ENCODE peak calls at places on chromosome 15, in six cellular contexts. U, Q, E, F, K and S are unnamed samples.

GRCh38 chr15:36658321-36658720 is 78.9 kb downstream of the CDIN1 start:
- DNase-seq in U (no peak), Q (no peak), E (peak; percentile 33), F (no peak), K (no peak), S (no peak)

GRCh38 chr15:85997618-85998017 is 82.1 kb upstream of the AGBL1 start:
- DNase-seq in U (no peak), Q (no peak), E (no peak), F (no peak), K (no peak), S (no peak)

GRCh38 chr15:69403611-69404010 is 10.5 kb upstream of the KIF23 start:
- DNase-seq in U (no peak), Q (no peak), E (peak; percentile 88), F (no peak), K (no peak), S (peak; percentile 72)

GRCh38 chr15:31031471-31032064 is 40.1 kb upstream of the MTMR10 start:
- DNase-seq in U (no peak), Q (no peak), E (peak; percentile 62), F (no peak), K (no peak), S (no peak)

GRCh38 chr15:68608206-68608843 is 29.5 kb downstream of the CORO2B start:
- DNase-seq in U (no peak), Q (peak; percentile 18), E (peak; percentile 85), F (peak; percentile 50), K (peak; percentile 34), S (no peak)

GRCh38 chr15:73900129-73900712 is 26.0 kb upstream of the LOXL1 start:
- DNase-seq in U (no peak), Q (no peak), E (no peak), F (no peak), K (no peak), S (no peak)

GRCh38 chr15:88139936-88140335 is 116.6 kb downstream of the NTRK3 start:
- DNase-seq in U (no peak), Q (no peak), E (no peak), F (no peak), K (no peak), S (no peak)

GRCh38 chr15:33737687-33738606 is 230.3 kb upstream of the CHRM5 start:
- DNase-seq in U (peak; percentile 34), Q (peak; percentile 62), E (peak; percentile 41), F (peak; percentile 64), K (no peak), S (no peak)

GRCh38 chr15:89674526-89674925 is 4.6 kb downstream of the PLIN1 start:
- DNase-seq in U (no peak), Q (no peak), E (no peak), F (no peak), K (no peak), S (no peak)

GRCh38 chr15:51024735-51025453 is 69.8 kb downstream of the TNFAIP8L3 start:
- DNase-seq in U (no peak), Q (no peak), E (peak; percentile 19), F (no peak), K (no peak), S (no peak)

GRCh38 chr15:90091156-90091931 is 10.9 kb downstream of the IDH2 start:
- DNase-seq in U (no peak), Q (no peak), E (no peak), F (no peak), K (no peak), S (no peak)

GRCh38 chr15:41893422-41894250 is at the start of gene SPTBN5:
- DNase-seq in U (no peak), Q (no peak), E (no peak), F (no peak), K (peak; percentile 58), S (no peak)

GRCh38 chr15:67117356-67117755 is 52.0 kb downstream of the SMAD3 start:
- DNase-seq in U (no peak), Q (no peak), E (peak; percentile 73), F (no peak), K (no peak), S (no peak)

GRCh38 chr15:79846539-79846938 is 50.3 kb downstream of the MTHFS start:
- DNase-seq in U (no peak), Q (no peak), E (no peak), F (no peak), K (no peak), S (no peak)

GRCh38 chr15:73844356-73844755 is 29.0 kb upstream of the TBC1D21 start:
- DNase-seq in U (no peak), Q (no peak), E (peak; percentile 9), F (no peak), K (no peak), S (no peak)

GRCh38 chr15:50065264-50065663 is 53.8 kb downstream of the ATP8B4 start:
- DNase-seq in U (no peak), Q (no peak), E (no peak), F (no peak), K (no peak), S (no peak)

GRCh38 chr15:67077641-67078215 is 12.3 kb downstream of the SMAD3 start:
- DNase-seq in U (no peak), Q (no peak), E (no peak), F (no peak), K (no peak), S (no peak)

GRCh38 chr15:92637621-92638020 is 18.0 kb downstream of the FAM174B start:
- DNase-seq in U (peak; percentile 25), Q (no peak), E (no peak), F (no peak), K (peak; percentile 26), S (no peak)

GRCh38 chr15:43266834-43267233 is at the start of gene TGM5:
- DNase-seq in U (no peak), Q (no peak), E (no peak), F (peak; percentile 14), K (peak; percentile 87), S (no peak)

GRCh38 chr15:31474059-31474868 is 147.6 kb downstream of the KLF13 start:
- DNase-seq in U (peak; percentile 14), Q (no peak), E (no peak), F (no peak), K (no peak), S (no peak)

GRCh38 chr15:57897870-57898269 is 167.6 kb downstream of the ALDH1A2 start:
- DNase-seq in U (no peak), Q (no peak), E (peak; percentile 10), F (no peak), K (no peak), S (no peak)

GRCh38 chr15:74725845-74726773 is 781 bp upstream of the CYP1A1 start:
- DNase-seq in U (peak; percentile 52), Q (peak; percentile 58), E (no peak), F (peak; percentile 88), K (no peak), S (no peak)

GRCh38 chr15:68599560-68600071 is 20.8 kb downstream of the CORO2B start:
- DNase-seq in U (no peak), Q (peak; percentile 57), E (peak; percentile 81), F (peak; percentile 50), K (no peak), S (no peak)

DNA sequence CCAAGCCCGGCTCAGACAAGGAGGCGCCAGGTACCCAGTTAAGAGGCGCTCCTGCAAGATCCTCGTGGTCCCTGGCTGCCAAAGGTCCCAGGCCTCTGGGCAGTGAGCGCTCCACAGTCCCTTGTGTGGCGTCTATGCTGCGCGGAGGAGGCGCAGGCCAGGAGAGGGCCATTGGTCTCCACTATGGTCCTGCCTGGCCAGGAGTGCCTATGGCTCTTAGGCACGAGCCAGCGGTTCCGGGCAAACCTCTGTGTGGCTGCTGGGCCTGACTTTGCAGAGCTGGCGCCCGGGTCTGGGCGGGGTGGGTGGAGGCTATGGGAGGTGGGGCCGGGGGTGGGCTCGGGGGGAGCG is 660 bp upstream of the ADAMTSL3 start:
- DNase-seq in U (no peak), Q (no peak), E (no peak), F (no peak), K (no peak), S (no peak)
- H3K4me3 ChIP-seq in U (peak overlapping the region; percentile 62), Q (peak overlapping the region; percentile 41), E (no peak overlapping the region), F (no peak overlapping the region), K (peak overlapping the region; percentile 66), S (no peak overlapping the region)

GRCh38 chr15:65599677-65600076 is 11.3 kb downstream of the INTS14 start:
- DNase-seq in U (no peak), Q (no peak), E (no peak), F (no peak), K (no peak), S (no peak)

GRCh38 chr15:65598468-65598867 is 12.5 kb downstream of the INTS14 start:
- DNase-seq in U (no peak), Q (no peak), E (no peak), F (no peak), K (no peak), S (no peak)

DNA sequence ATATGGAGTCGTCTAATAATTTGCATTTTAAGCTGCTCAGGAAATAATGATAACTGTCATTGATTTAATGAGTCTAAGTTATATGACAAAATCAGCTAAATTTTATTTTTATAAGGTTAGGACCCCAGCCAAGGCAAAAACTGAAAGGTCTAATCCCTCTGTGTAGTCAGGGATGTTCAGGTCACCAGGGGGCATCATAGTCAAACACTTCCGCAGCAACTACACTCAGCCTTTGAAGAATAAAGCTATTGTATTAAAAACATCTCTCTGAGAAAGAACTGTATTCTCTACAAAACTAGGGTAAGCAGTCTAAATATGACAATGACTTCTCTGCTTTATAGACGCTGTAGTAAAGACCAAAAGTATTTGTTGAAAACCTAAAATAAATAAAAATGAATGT is 15.0 kb downstream of the INTS14 start:
- DNase-seq in U (no peak), Q (peak; percentile 34), E (peak; percentile 17), F (no peak), K (no peak), S (no peak)
- TF ChIP-seq CTCF in U (peak; percentile 5), Q (peak; percentile 44), E (peak; percentile 14), F (peak; percentile 47), K (no peak), S (no peak)

DNA sequence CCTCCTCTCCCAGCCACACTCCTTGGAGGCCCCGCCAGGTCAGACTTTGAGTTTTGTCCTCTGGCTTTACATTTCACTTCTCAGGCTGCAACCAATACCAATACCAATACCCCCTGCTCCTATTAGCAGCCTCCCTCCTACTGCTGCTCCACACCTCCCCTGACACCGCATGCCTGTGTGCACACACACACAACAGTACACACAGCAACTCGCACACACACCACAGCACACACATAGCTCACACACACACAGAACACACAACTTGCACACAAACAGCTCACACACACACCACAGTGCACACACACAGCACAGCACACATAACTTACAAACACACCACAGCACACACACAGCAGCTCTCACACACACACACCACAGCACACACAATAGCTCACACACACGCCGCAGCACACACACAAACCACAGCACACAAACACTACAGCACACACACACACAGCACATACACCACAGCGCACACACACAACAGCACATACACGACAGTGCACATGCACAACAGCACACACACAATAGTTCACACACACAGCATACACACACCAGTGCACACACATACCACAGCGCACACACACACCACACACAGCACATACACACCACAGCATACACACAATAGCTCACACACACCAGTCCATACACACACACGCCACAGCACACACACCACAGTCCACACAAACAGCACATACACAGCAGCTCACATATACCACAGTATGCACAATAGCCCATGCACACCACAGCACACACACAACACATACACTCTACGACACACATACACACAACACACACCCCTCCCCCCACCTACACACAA is 204.7 kb downstream of the UACA start:
- DNase-seq in U (no peak), Q (no peak), E (no peak), F (no peak), K (no peak), S (no peak)
- H3K4me3 ChIP-seq in U (no peak overlapping the region), Q (no peak overlapping the region), E (no peak overlapping the region), F (no peak overlapping the region), K (peak overlapping the region; percentile 19), S (no peak overlapping the region)

DNA sequence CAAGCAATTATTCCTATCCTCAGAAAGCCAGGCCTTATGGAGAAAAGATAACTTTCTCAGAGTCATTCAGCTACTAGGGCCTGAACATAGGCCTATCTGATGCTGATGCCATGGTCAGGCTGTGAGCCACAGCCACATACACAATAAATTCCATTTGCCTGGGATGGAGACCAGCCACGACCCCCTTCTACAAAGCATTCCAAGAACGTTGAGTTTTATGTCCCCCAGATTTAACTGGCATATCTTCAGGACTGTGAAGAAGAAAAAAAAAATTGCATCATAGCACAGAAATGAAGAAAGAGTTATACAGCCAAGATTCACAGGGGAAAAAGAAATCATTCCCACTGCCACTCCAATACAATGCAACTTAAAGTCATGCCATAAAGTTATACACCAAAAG is 100.0 kb downstream of the THBS1 start:
- DNase-seq in U (no peak), Q (no peak), E (peak; percentile 18), F (no peak), K (no peak), S (peak; percentile 80)
- TF ChIP-seq CTCF in U (no peak), Q (no peak), E (no peak), F (no peak), K (no peak), S (no peak)